ENCODE peak calls at places on chromosome 11, in ten cellular contexts. G is mesendoderm, K is upper lobe of right lung, J is DND-41, Q is GM06990, T is esophagus muscularis mucosa, X is PC-3, B is fibroblast of lung, H is right lobe of liver, O is thoracic aorta. V is an unnamed sample. For H3K36me3, the result is how much of the 10 kb centered on the place peaks cover.

GRCh38 chr11:92314499-92314898 is 89.9 kb downstream of the FAT3 start:
- DNase-seq in G (no peak), K (no peak), J (no peak), Q (no peak), T (peak), X (no peak), B (no peak), H (no peak), O (no peak), V (no peak)

GRCh38 chr11:28703371-28703770 is 595.2 kb downstream of the METTL15 start:
- DNase-seq in G (no peak), K (no peak), J (no peak), Q (no peak), T (no peak), X (no peak), B (no peak), H (no peak), O (no peak), V (no peak)

GRCh38 chr11:2667940-2668339 is 31.9 kb downstream of the KCNQ1OT1 start:
- DNase-seq in G (no peak), K (no peak), J (no peak), Q (no peak), T (peak), X (no peak), B (no peak), H (no peak), O (no peak), V (no peak)

GRCh38 chr11:43664295-43664694 is 16.2 kb upstream of the HSD17B12 start:
- DNase-seq in G (peak), K (no peak), J (no peak), Q (no peak), T (no peak), X (no peak), B (no peak), H (no peak), O (no peak), V (no peak)

GRCh38 chr11:20364412-20364792 is 888 bp downstream of the HTATIP2 start:
- DNase-seq in G (no peak), K (no peak), J (no peak), Q (no peak), T (no peak), X (peak), B (no peak), H (no peak), O (no peak), V (peak)

GRCh38 chr11:9615031-9615451 is 41.6 kb downstream of the WEE1 start:
- DNase-seq in G (no peak), K (peak), J (no peak), Q (peak), T (no peak), X (no peak), B (no peak), H (no peak), O (no peak), V (no peak)

GRCh38 chr11:844693-845644 is 2.3 kb downstream of the TSPAN4 start:
- DNase-seq in G (peak), K (peak), J (peak), Q (no peak), T (peak), X (peak), B (peak), H (peak), O (peak), V (peak)

GRCh38 chr11:120219935-120220746 is 9.3 kb downstream of the OAF start:
- DNase-seq in G (no peak), K (no peak), J (no peak), Q (no peak), T (no peak), X (no peak), B (no peak), H (peak), O (no peak), V (no peak)

GRCh38 chr11:110474578-110474977 is 44.8 kb downstream of the FDX1 start:
- DNase-seq in G (no peak), K (no peak), J (no peak), Q (no peak), T (no peak), X (no peak), B (no peak), H (no peak), O (no peak), V (peak)

GRCh38 chr11:118666331-118666730 is 13.1 kb downstream of the TREH start:
- DNase-seq in G (no peak), K (peak), J (no peak), Q (no peak), T (no peak), X (no peak), B (no peak), H (no peak), O (no peak), V (peak)

GRCh38 chr11:35099278-35100018 is 39.5 kb upstream of the CD44 start:
- DNase-seq in G (no peak), K (no peak), J (no peak), Q (no peak), T (no peak), X (peak), B (peak), H (no peak), O (no peak), V (no peak)

GRCh38 chr11:123083623-123084029 is 21.7 kb upstream of the HSPA8 start:
- DNase-seq in G (peak), K (no peak), J (peak), Q (no peak), T (peak), X (peak), B (peak), H (peak), O (peak), V (no peak)

GRCh38 chr11:65066315-65066714 is 8.0 kb upstream of the NAALADL1 start:
- DNase-seq in G (no peak), K (no peak), J (no peak), Q (no peak), T (no peak), X (no peak), B (no peak), H (no peak), O (no peak), V (peak)

GRCh38 chr11:2777396-2777795 is 77.6 kb upstream of the KCNQ1OT1 start:
- DNase-seq in G (peak), K (peak), J (no peak), Q (no peak), T (peak), X (peak), B (peak), H (peak), O (no peak), V (peak)

GRCh38 chr11:46252373-46252914 is 25.0 kb upstream of the CREB3L1 start:
- DNase-seq in G (no peak), K (no peak), J (no peak), Q (no peak), T (no peak), X (no peak), B (no peak), H (peak), O (no peak), V (no peak)

GRCh38 chr11:66646875-66647274 is 8.4 kb downstream of the RBM4 start:
- DNase-seq in G (no peak), K (no peak), J (no peak), Q (no peak), T (no peak), X (no peak), B (no peak), H (no peak), O (no peak), V (no peak)
- H3K4me3 ChIP-seq in G (no peak), K (no peak), J (no peak), Q (no peak), T (no peak), X (no peak), B (no peak), H (no peak), O (no peak), V (no peak)

GRCh38 chr11:59615132-59615636 is 390 bp downstream of the OSBP start:
- DNase-seq in G (peak), K (peak), J (peak), Q (peak), T (no peak), X (peak), B (peak), H (peak), O (no peak), V (no peak)

GRCh38 chr11:59607703-59608454 is 7.7 kb downstream of the OSBP start:
- DNase-seq in G (no peak), K (no peak), J (no peak), Q (no peak), T (no peak), X (no peak), B (no peak), H (no peak), O (no peak), V (no peak)

GRCh38 chr11:59611570-59612565 is 3.7 kb downstream of the OSBP start:
- DNase-seq in G (no peak), K (no peak), J (no peak), Q (no peak), T (no peak), X (peak), B (peak), H (no peak), O (no peak), V (no peak)

GRCh38 chr11:59614277-59615131 is 1.1 kb downstream of the OSBP start:
- DNase-seq in G (peak), K (no peak), J (no peak), Q (no peak), T (no peak), X (peak), B (no peak), H (no peak), O (no peak), V (no peak)

DNA sequence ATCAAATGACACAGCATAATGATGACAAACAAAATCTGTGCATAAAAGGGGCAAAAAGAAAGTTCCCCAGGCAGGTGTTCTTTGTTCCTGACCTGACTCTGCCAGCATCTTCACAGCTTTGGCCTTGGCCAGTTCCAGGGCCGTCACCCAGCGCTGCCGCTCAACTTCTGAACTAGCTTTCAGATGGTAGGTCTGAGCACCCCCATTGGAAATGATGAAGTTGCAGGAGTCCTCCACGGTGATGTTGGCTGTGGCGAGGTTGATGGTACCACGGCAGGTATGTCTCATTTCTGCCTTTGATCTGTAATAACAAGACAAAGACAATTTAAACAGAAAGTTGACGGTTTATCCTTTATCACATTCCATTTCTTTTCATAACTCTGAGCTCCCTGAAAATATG is 5.3 kb downstream of the OSBP start:
- DNase-seq in G (no peak), K (no peak), J (no peak), Q (no peak), T (no peak), X (no peak), B (no peak), H (no peak), O (no peak), V (no peak)
- H3K36me3 ChIP-seq in G (under half), K (half or more), J (half or more), Q (under half), T (under half), X (half or more), B (under half), H (under half), O (under half), V (under half)

GRCh38 chr11:12237381-12237784 is 127.0 kb downstream of the MICAL2 start:
- DNase-seq in G (no peak), K (no peak), J (no peak), Q (no peak), T (no peak), X (no peak), B (no peak), H (no peak), O (no peak), V (no peak)

GRCh38 chr11:12236744-12237101 is 126.3 kb downstream of the MICAL2 start:
- DNase-seq in G (no peak), K (no peak), J (no peak), Q (no peak), T (no peak), X (no peak), B (no peak), H (no peak), O (no peak), V (no peak)

GRCh38 chr11:12235549-12235944 is 125.2 kb downstream of the MICAL2 start:
- DNase-seq in G (peak), K (no peak), J (peak), Q (no peak), T (no peak), X (no peak), B (no peak), H (no peak), O (no peak), V (no peak)

GRCh38 chr11:12235080-12235479 is 124.7 kb downstream of the MICAL2 start:
- DNase-seq in G (no peak), K (no peak), J (no peak), Q (no peak), T (no peak), X (no peak), B (no peak), H (no peak), O (no peak), V (no peak)

GRCh38 chr11:12235945-12236743 is 125.8 kb downstream of the MICAL2 start:
- DNase-seq in G (peak), K (no peak), J (peak), Q (no peak), T (no peak), X (peak), B (peak), H (no peak), O (no peak), V (peak)
- H3K4me3 ChIP-seq in G (no peak), K (no peak), J (no peak), Q (no peak), T (no peak), X (no peak), B (no peak), H (no peak), O (no peak), V (no peak)

DNA sequence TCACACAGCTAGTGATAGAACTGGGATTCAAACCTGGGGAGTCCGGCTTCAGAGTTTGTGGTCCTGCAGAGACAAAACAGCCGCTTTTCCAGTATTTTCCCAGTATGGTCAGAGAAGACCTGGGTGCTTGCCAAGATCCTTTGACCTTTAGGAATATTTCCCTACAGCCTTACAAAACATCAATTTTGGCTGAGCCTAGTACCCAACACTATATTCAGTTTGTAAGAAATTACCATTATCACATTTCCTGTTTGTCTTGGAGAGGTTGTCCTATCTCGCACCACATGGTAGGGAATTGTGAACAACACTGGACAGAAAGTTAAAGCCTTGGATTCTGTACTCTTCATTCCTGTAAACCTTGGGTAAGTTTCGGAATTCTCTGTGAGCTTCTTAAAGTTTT is 10.7 kb upstream of the NEU3 start:
- DNase-seq in G (no peak), K (no peak), J (no peak), Q (no peak), T (no peak), X (no peak), B (no peak), H (no peak), O (no peak), V (no peak)
- H3K36me3 ChIP-seq in G (under half), K (half or more), J (half or more), Q (under half), T (under half), X (under half), B (under half), H (under half), O (under half), V (under half)

V was measured in H7.